ENCODE peak calls at places on chromosome 5, in five cellular contexts. P is HepG2, G is GM12891, L is GM12878, Z is H1. X is an unnamed sample.

GRCh38 chr5:179795049-179795862 is 1.5 kb downstream of the LTC4S start:
- DNase-seq in P (no peak), Z (no peak), G (no peak), L (no peak), X (no peak)

GRCh38 chr5:136094913-136095641 is 37.6 kb upstream of the SMAD5 start:
- DNase-seq in L (no peak), P (no peak), Z (no peak), G (no peak), X (no peak)

GRCh38 chr5:55220433-55221185 is 6.5 kb downstream of the MCIDAS start:
- DNase-seq in Z (no peak), G (no peak), L (no peak), P (no peak), X (no peak)

GRCh38 chr5:78483809-78484521 is 123.5 kb downstream of the SCAMP1 start:
- DNase-seq in G (no peak), P (no peak), Z (no peak), L (peak; percentile 69), X (no peak)

GRCh38 chr5:107213025-107213424 is 457.7 kb downstream of the EFNA5 start:
- DNase-seq in L (no peak), P (no peak), G (no peak), Z (no peak), X (no peak)

GRCh38 chr5:119301947-119302346 is 53.9 kb upstream of the TNFAIP8 start:
- DNase-seq in G (no peak), P (no peak), L (no peak), Z (no peak), X (no peak)

GRCh38 chr5:132781029-132781428 is 4.0 kb upstream of the SEPTIN8 start:
- DNase-seq in L (no peak), P (no peak), Z (no peak), G (no peak), X (no peak)

GRCh38 chr5:14600846-14601245 is 19.3 kb downstream of the OTULINL start:
- DNase-seq in G (no peak), Z (no peak), L (no peak), P (no peak), X (no peak)

GRCh38 chr5:159001247-159001646 is 98.5 kb downstream of the EBF1 start:
- DNase-seq in G (no peak), Z (no peak), L (no peak), P (no peak), X (no peak)

GRCh38 chr5:174310243-174310642 is 264.7 kb downstream of the NSG2 start:
- DNase-seq in G (no peak), P (no peak), Z (no peak), L (no peak), X (no peak)

GRCh38 chr5:17189381-17190036 is 27.9 kb upstream of the BASP1 start:
- DNase-seq in Z (peak; percentile 66), P (peak; percentile 65), G (no peak), L (peak; percentile 24), X (no peak)

GRCh38 chr5:118956727-118957126 is 31.6 kb downstream of the DTWD2 start:
- DNase-seq in G (no peak), P (no peak), L (no peak), Z (no peak), X (no peak)

GRCh38 chr5:143979044-143979690 is 167.2 kb downstream of the HMHB1 start:
- DNase-seq in P (no peak), G (no peak), Z (no peak), L (no peak), X (no peak)

GRCh38 chr5:161287436-161287835 is 259.1 kb downstream of the GABRB2 start:
- DNase-seq in P (no peak), L (no peak), Z (no peak), G (no peak), X (no peak)

GRCh38 chr5:140690376-140690932 is 716 bp downstream of the HARS1 start:
- DNase-seq in L (no peak), G (no peak), Z (no peak), P (no peak), X (no peak)

GRCh38 chr5:67998709-67999251 is 216.8 kb upstream of the PIK3R1 start:
- DNase-seq in L (no peak), P (no peak), G (no peak), Z (no peak), X (no peak)

GRCh38 chr5:38936269-38936668 is 90.5 kb downstream of the OSMR start:
- DNase-seq in Z (no peak), L (no peak), P (no peak), G (no peak), X (no peak)

GRCh38 chr5:38935437-38935836 is 89.6 kb downstream of the OSMR start:
- DNase-seq in Z (no peak), G (no peak), L (no peak), P (no peak), X (no peak)

GRCh38 chr5:38929838-38930237 is 84.0 kb downstream of the OSMR start:
- DNase-seq in Z (no peak), G (no peak), L (no peak), P (no peak), X (no peak)

GRCh38 chr5:38931731-38932130 is 85.9 kb downstream of the OSMR start:
- DNase-seq in Z (no peak), L (no peak), P (no peak), G (no peak), X (no peak)

DNA sequence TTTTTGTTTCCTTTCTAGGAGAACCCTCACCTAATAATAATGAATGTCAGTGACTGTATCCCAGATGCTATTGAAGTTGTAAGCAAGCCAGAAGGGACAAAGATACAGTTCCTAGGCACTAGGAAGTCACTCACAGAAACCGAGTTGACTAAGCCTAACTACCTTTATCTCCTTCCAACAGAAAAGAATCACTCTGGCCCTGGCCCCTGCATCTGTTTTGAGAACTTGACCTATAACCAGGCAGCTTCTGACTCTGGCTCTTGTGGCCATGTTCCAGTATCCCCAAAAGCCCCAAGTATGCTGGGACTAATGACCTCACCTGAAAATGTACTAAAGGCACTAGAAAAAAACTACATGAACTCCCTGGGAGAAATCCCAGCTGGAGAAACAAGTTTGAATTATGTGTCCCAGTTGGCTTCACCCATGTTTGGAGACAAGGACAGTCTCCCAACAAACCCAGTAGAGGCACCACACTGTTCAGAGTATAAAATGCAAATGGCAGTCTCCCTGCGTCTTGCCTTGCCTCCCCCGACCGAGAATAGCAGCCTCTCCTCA is 87.1 kb downstream of the OSMR start:
- DNase-seq in Z (no peak), G (no peak), L (no peak), P (no peak), X (no peak)
- TF ChIP-seq POLR2AphosphoS5 in Z (no peak), G (no peak), L (no peak), P (no peak), X (no peak)

DNA sequence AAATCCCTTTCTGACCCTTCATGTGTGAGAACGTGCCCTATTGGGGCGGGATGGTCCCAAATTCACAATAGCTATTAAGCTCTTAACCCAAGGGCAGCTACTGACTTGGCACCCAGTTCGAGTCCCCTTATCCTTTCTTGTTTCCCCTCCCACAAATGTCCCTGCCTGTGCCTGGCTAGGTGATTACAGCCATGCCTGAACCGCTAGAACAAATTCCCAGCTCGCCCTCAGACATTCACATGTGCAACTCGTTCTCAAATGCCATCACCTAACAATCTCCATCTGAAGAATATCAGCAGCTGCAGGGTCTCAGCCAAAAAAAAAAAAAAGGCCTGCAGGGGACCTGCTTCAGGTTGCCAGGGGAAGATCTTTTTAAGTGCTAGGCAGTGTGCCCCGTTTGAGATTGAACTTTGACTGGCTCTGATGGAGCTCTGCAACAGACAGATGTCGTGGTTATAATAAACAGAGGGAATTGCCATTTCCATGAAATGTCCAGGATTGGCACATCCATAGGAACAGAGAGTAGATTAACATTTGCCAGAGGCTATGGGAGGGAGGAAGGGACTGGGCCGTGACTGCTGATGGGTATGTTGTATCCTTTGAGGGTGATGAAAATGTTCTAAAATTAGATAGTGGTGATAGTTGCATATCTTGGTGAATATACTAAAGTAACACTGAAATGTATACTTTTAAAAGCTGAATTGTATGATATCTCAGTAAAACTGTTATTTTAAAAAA is 347.2 kb upstream of the WWC1 start:
- DNase-seq in L (no peak), Z (no peak), G (no peak), P (no peak), X (no peak)
- TF ChIP-seq TAF1 in L (no peak), Z (no peak), G (no peak), P (no peak), X (no peak)

DNA sequence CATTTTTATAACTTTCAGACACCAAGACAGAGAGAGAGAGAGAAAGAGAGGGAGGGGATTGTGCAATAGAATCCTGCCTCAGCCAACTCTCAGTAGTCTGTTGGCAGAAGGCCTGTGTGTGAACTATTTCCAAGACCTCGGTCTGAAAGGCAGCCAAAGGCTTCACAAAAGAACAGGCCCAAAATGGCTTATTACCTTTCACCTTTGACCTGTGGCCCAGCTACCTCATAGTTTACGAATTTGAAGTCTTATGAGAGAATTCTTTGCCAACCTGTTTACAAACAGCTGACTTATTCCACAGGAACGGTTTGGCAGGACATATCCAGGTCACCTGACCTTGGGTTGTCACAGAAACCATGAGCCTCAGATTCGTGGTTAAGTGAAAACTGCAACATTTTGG is 48.6 kb downstream of the NR2F1-AS1 start:
- DNase-seq in L (no peak), P (peak; percentile 2), Z (no peak), G (no peak), X (no peak)
- TF ChIP-seq POLR2AphosphoS5 in L (no peak), P (no peak), Z (no peak), G (no peak), X (no peak)

GRCh38 chr5:171205375-171205774 is 103.7 kb upstream of the TLX3 start:
- DNase-seq in G (no peak), P (no peak), Z (no peak), L (no peak), X (no peak)

DNA sequence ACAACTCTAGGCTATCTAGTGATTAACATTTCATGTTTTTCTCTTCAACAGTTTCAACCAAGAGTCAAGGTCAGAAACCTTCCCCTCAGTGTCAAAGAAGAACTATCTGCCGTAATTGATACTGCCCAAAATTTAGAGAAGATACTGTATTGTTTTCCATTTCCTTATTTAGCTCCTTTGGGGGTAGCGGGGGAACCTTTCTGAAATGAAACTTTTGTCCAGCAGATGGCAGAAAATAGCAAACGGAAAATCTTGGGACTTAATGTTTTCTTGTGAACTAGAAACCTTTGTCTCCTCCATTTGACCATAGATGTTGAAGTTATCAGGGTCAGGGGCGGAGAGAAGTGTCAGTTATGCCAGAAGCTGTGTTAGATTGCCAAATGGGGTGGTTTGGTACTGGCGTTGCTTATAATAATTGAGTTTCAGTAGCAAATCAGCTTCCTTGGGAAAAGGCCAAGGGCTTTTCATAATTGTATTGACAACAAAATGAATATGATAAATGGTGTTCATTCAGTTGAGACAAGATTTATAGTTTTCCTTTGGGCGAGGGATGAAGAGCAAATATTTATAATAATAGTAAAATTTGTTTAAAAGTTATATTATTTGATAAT is 101.7 kb upstream of the TLX3 start:
- DNase-seq in P (peak; percentile 27), G (no peak), Z (peak; percentile 13), L (no peak), X (no peak)
- TF ChIP-seq TAF1 in P (no peak), G (no peak), Z (no peak), L (no peak), X (no peak)

GRCh38 chr5:168179185-168179584 is 112.3 kb upstream of the WWC1 start:
- DNase-seq in P (no peak), Z (no peak), G (no peak), L (no peak), X (no peak)
- TF ChIP-seq POLR2AphosphoS5 in P (no peak), Z (no peak), G (no peak), L (no peak), X (no peak)

X was measured in GM12892.